ENCODE peak calls at places on chromosomes 13 and 19, in nine cellular contexts. Q, G, B, A, I, K, U, P and F are unnamed samples.

GRCh38 chr19:8206147-8207087 is 2.8 kb upstream of the CERS4 start:
- DNase-seq in G (no peak), P (no peak), K (no peak), I (no peak), U (no peak), Q (no peak), A (no peak), B (no peak), F (no peak)

GRCh38 chr19:1122972-1123363 is 19.2 kb downstream of the GPX4 start:
- DNase-seq in A (no peak), U (no peak), Q (no peak), K (peak), I (no peak), P (peak), G (peak), B (peak), F (peak)

GRCh38 chr19:1452802-1453524 is 3.0 kb downstream of the APC2 start:
- DNase-seq in G (no peak), A (no peak), K (no peak), I (no peak), U (no peak), Q (no peak), B (no peak), P (no peak), F (no peak)

GRCh38 chr13:95099541-95099940 is 201.7 kb downstream of the ABCC4 start:
- DNase-seq in Q (no peak), B (peak), A (no peak), I (no peak), U (no peak), K (no peak), P (no peak), G (no peak), F (no peak)

GRCh38 chr13:33144358-33144784 is 128.1 kb downstream of the KL start:
- DNase-seq in Q (no peak), B (no peak), K (no peak), A (peak), P (no peak), I (no peak), G (no peak), U (no peak), F (peak)

GRCh38 chr13:30763786-30764440 is 28.6 kb downstream of the ALOX5AP start:
- DNase-seq in K (no peak), U (no peak), B (peak), Q (no peak), P (no peak), I (no peak), G (no peak), A (no peak), F (no peak)

GRCh38 chr13:24644051-24644450 is 36.2 kb upstream of the ATP12A start:
- DNase-seq in A (no peak), P (no peak), B (peak), K (no peak), I (no peak), Q (no peak), G (no peak), U (no peak), F (no peak)

GRCh38 chr19:14511245-14511625 is 7.0 kb downstream of the DNAJB1 start:
- DNase-seq in Q (no peak), I (no peak), A (no peak), G (no peak), B (no peak), P (no peak), U (no peak), K (no peak), F (no peak)

GRCh38 chr19:57803594-57804325 is 11.0 kb downstream of the ZNF552 start:
- DNase-seq in B (peak), K (no peak), U (no peak), G (peak), I (no peak), A (no peak), P (no peak), Q (no peak), F (no peak)

GRCh38 chr19:45824041-45824471 is 8.9 kb upstream of the RSPH6A start:
- DNase-seq in K (no peak), G (no peak), U (no peak), Q (no peak), B (no peak), A (no peak), P (no peak), I (no peak), F (no peak)

GRCh38 chr13:67650471-67650870 is 420.3 kb upstream of the PCDH9 start:
- DNase-seq in G (no peak), P (no peak), B (no peak), K (no peak), A (no peak), I (no peak), U (no peak), Q (no peak), F (no peak)

GRCh38 chr13:113405481-113406300 is 41.8 kb upstream of the GRTP1 start:
- DNase-seq in P (no peak), I (no peak), A (peak), G (peak), Q (no peak), U (no peak), B (no peak), K (no peak), F (no peak)

GRCh38 chr19:34150558-34150957 is 21.7 kb upstream of the LSM14A start:
- DNase-seq in P (no peak), A (no peak), G (no peak), U (no peak), B (no peak), K (no peak), I (no peak), Q (no peak), F (no peak)

GRCh38 chr19:57759096-57759495 is 10.4 kb upstream of the ZNF586 start:
- DNase-seq in Q (no peak), I (no peak), G (no peak), U (no peak), K (no peak), A (no peak), P (no peak), B (no peak), F (no peak)

GRCh38 chr19:1577929-1578618 is 9.9 kb upstream of the MEX3D start:
- DNase-seq in B (no peak), P (no peak), A (no peak), G (no peak), K (no peak), U (peak), Q (no peak), I (no peak), F (no peak)

GRCh38 chr13:110507678-110508381 is 53.7 kb downstream of the RAB20 start:
- DNase-seq in G (peak), B (no peak), K (no peak), U (peak), P (no peak), I (no peak), Q (no peak), A (no peak), F (no peak)

GRCh38 chr13:89982406-89983085 is 1364.9 kb upstream of the MIR17HG start:
- DNase-seq in A (no peak), Q (no peak), B (peak), I (no peak), K (no peak), P (no peak), U (no peak), G (no peak), F (no peak)

GRCh38 chr19:30362156-30362754 is 9.9 kb upstream of the ZNF536 start:
- DNase-seq in U (no peak), A (peak), K (no peak), G (no peak), B (no peak), I (no peak), P (no peak), Q (no peak), F (no peak)

GRCh38 chr13:43171489-43171888 is 148.1 kb downstream of the DNAJC15 start:
- DNase-seq in G (no peak), Q (no peak), U (no peak), B (no peak), K (no peak), I (no peak), A (no peak), P (no peak), F (no peak)

GRCh38 chr13:97003071-97003470 is 8.8 kb upstream of the OXGR1 start:
- DNase-seq in B (no peak), Q (no peak), A (no peak), G (no peak), I (no peak), P (no peak), K (no peak), U (no peak), F (no peak)

GRCh38 chr13:56393549-56393948 is 747.2 kb upstream of the PRR20A start:
- DNase-seq in G (no peak), U (no peak), B (no peak), I (no peak), A (no peak), Q (no peak), K (no peak), P (no peak), F (no peak)

GRCh38 chr19:28472843-28473242 is 740.1 kb downstream of the UQCRFS1 start:
- DNase-seq in G (peak), P (no peak), B (no peak), K (no peak), Q (peak), U (no peak), I (no peak), A (no peak), F (no peak)

GRCh38 chr19:50501186-50501567 is 9.8 kb downstream of the JOSD2 start:
- DNase-seq in G (no peak), P (no peak), B (no peak), U (no peak), A (no peak), I (no peak), K (no peak), Q (no peak), F (no peak)

GRCh38 chr19:12155324-12155723 is 1.2 kb downstream of the ZNF625 start:
- DNase-seq in Q (no peak), I (no peak), G (no peak), K (no peak), A (no peak), B (peak), U (no peak), P (no peak), F (no peak)

GRCh38 chr19:36100476-36100875 is 10.5 kb upstream of the OVOL3 start:
- DNase-seq in G (no peak), Q (no peak), I (no peak), A (no peak), U (no peak), B (no peak), K (no peak), P (no peak), F (no peak)

GRCh38 chr19:47832723-47833122 is 11.0 kb downstream of the CRX start:
- DNase-seq in B (no peak), Q (no peak), K (no peak), G (no peak), U (no peak), P (no peak), I (no peak), A (no peak), F (no peak)
- TF ChIP-seq CTCF in B (no peak), Q (no peak), K (no peak), G (no peak), U (no peak), P (no peak), I (no peak), A (no peak), F (no peak)

GRCh38 chr19:54390942-54391577 is 24.2 kb upstream of the TTYH1 start:
- DNase-seq in K (peak), G (no peak), A (no peak), U (no peak), I (no peak), Q (no peak), P (no peak), B (peak), F (peak)
- H3K4me3 ChIP-seq in K (no peak), G (no peak), A (no peak), U (no peak), I (no peak), Q (no peak), P (no peak), B (no peak), F (no peak)

GRCh38 chr19:48606463-48607358 is at the start of gene SPACA4:
- DNase-seq in P (no peak), B (no peak), K (no peak), Q (no peak), I (no peak), A (no peak), G (no peak), U (peak), F (no peak)

GRCh38 chr19:48607359-48607755 is 815 bp downstream of the SPACA4 start:
- DNase-seq in U (no peak), A (no peak), Q (no peak), G (no peak), I (no peak), B (no peak), K (no peak), P (no peak), F (no peak)

GRCh38 chr19:48611872-48612271 is 3.0 kb downstream of the FAM83E start:
- DNase-seq in Q (no peak), I (no peak), B (no peak), A (no peak), G (no peak), K (no peak), U (no peak), P (no peak), F (no peak)

GRCh38 chr19:48609571-48610108 is 3.1 kb downstream of the SPACA4 start:
- DNase-seq in G (no peak), Q (no peak), U (no peak), B (no peak), I (no peak), K (no peak), P (no peak), A (no peak), F (no peak)

DNA sequence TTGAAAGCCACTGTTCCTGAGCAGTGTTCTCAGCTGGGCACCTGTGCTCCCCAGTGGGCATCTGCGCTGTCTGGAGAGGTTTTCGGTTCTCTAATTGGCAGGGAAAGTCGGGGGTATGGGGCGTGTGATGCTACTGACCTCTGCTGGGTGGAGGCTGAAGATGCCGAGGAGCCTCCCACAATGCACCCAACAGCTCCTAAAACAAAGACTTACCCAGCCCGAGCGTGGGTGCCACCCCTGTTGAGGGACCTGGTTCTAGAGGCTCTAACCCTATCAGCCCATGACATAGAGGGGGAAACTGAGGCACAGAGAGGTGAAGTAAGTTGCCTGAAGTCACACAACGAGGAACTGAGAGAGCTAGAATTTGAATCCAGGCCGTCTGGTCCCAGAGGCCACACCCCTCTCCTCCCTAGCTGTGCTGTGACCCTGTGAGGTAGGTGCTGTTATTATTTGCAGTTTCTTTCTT is 2.3 kb downstream of the SPACA4 start:
- DNase-seq in K (peak), Q (no peak), P (no peak), U (no peak), I (no peak), A (no peak), B (peak), G (no peak), F (peak)
- TF ChIP-seq CTCF in K (peak), Q (no peak), P (peak), U (no peak), I (no peak), A (peak), B (peak), G (peak), F (peak)

GRCh38 chr19:33024398-33024797 is 40.3 kb downstream of the RHPN2 start:
- DNase-seq in A (no peak), Q (no peak), G (no peak), I (no peak), K (no peak), U (no peak), P (no peak), B (no peak), F (no peak)

DNA sequence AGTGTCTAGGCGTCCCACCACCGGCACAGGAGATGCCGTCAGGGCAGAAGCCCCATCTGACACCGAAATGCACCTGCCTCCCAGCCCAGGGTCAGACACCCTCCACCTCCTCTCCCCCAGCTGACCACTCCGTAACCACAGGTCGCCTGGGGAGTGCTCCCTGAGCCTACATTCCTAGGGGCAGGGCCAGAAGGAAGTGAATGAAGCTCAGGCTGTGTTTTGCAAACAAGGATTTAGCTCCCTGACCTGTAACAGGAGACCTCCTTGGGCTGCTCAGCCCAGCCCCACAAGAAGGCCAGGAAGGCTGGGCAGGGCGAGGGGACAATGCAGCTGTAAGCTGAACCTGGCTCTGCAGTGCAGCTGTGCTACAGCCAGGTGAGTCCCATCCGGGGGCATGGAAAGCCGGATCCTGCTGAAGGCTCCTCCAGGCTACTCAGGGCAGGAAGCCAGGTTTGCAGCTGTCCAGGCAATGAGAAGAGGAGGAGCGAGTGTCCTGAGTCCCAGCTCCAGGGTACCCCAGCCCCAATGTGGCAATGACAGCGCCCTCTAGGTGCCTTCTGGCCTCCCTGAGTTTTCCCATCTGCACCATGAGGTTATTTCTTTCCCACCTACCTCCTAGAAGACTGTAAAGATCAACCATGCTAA is 42.1 kb downstream of the RHPN2 start:
- DNase-seq in K (no peak), G (no peak), I (no peak), U (no peak), Q (no peak), P (no peak), B (no peak), A (no peak), F (no peak)
- H3K4me3 ChIP-seq in K (no peak), G (no peak), I (no peak), U (no peak), Q (no peak), P (no peak), B (no peak), A (no peak), F (no peak)